ENCODE peak calls at places on chromosomes 6 and 20, in nine cellular contexts. E is hepatocyte, D is esophagus muscularis mucosa, K is cardiac muscle cell, Z is AG04450, N is dorsolateral prefrontal cortex, I is BJ, L is heart right ventricle, S is Panc1. P is an unnamed sample.

GRCh38 chr6:147099974-147100373 is 104.2 kb upstream of the STXBP5 start:
- DNase-seq in E (no peak), D (no peak), K (peak), Z (peak), N (no peak), I (peak), L (no peak), S (no peak), P (no peak)

GRCh38 chr6:78502386-78502887 is 364.9 kb upstream of the IRAK1BP1 start:
- DNase-seq in E (no peak), D (no peak), K (no peak), Z (no peak), N (no peak), I (no peak), L (no peak), S (no peak), P (no peak)

GRCh38 chr6:20213271-20213798 is 1.1 kb upstream of the MBOAT1 start:
- DNase-seq in E (no peak), D (no peak), K (no peak), Z (no peak), N (no peak), I (no peak), L (no peak), S (no peak), P (no peak)

GRCh38 chr20:47498606-47499005 is 3.1 kb upstream of the NCOA3 start:
- DNase-seq in E (no peak), D (no peak), K (no peak), Z (no peak), N (no peak), I (no peak), L (no peak), S (no peak), P (no peak)

GRCh38 chr6:52230685-52231084 is 13.6 kb downstream of the IL17F start:
- DNase-seq in E (no peak), D (no peak), K (no peak), Z (no peak), N (no peak), I (no peak), L (no peak), S (no peak), P (no peak)

GRCh38 chr20:46145646-46146045 is 27.5 kb downstream of the CD40 start:
- DNase-seq in E (no peak), D (no peak), K (no peak), Z (no peak), N (no peak), I (no peak), L (no peak), S (no peak), P (no peak)

GRCh38 chr6:51495016-51495805 is 592.2 kb downstream of the PKHD1 start:
- DNase-seq in E (no peak), D (no peak), K (no peak), Z (no peak), N (peak), I (no peak), L (no peak), S (no peak), P (no peak)

GRCh38 chr6:45423111-45423900 is 45.6 kb upstream of the SUPT3H start:
- DNase-seq in E (peak), D (no peak), K (peak), Z (no peak), N (no peak), I (no peak), L (peak), S (no peak), P (no peak)

GRCh38 chr6:148177589-148178233 is 164.9 kb upstream of the SASH1 start:
- DNase-seq in E (peak), D (no peak), K (peak), Z (peak), N (peak), I (no peak), L (peak), S (no peak), P (no peak)

GRCh38 chr20:35821807-35822242 is 50.0 kb downstream of the PHF20 start:
- DNase-seq in E (no peak), D (no peak), K (peak), Z (no peak), N (no peak), I (no peak), L (no peak), S (no peak), P (peak)

GRCh38 chr6:56659721-56660373 is 17.2 kb upstream of the DST start:
- DNase-seq in E (no peak), D (no peak), K (no peak), Z (no peak), N (peak), I (no peak), L (no peak), S (no peak), P (no peak)

GRCh38 chr6:78577585-78577984 is 289.8 kb upstream of the IRAK1BP1 start:
- DNase-seq in E (no peak), D (no peak), K (no peak), Z (no peak), N (no peak), I (no peak), L (no peak), S (no peak), P (no peak)

GRCh38 chr6:13924949-13925881 is at the start of gene RNF182:
- DNase-seq in E (no peak), D (no peak), K (no peak), Z (no peak), N (no peak), I (no peak), L (no peak), S (no peak), P (no peak)

GRCh38 chr6:24864345-24864744 is 65.6 kb upstream of the ARMH2 start:
- DNase-seq in E (no peak), D (no peak), K (peak), Z (peak), N (no peak), I (no peak), L (no peak), S (no peak), P (no peak)

GRCh38 chr20:56957737-56958553 is 308.5 kb downstream of the BMP7 start:
- DNase-seq in E (peak), D (no peak), K (no peak), Z (no peak), N (no peak), I (no peak), L (no peak), S (no peak), P (no peak)

GRCh38 chr20:48098866-48099265 is 313.6 kb upstream of the SULF2 start:
- DNase-seq in E (no peak), D (no peak), K (peak), Z (no peak), N (no peak), I (no peak), L (no peak), S (no peak), P (no peak)

GRCh38 chr20:19524691-19525090 is 233.4 kb upstream of the RIN2 start:
- DNase-seq in E (no peak), D (no peak), K (no peak), Z (no peak), N (no peak), I (no peak), L (no peak), S (no peak), P (no peak)

GRCh38 chr6:12026833-12027232 is 14.7 kb downstream of the HIVEP1 start:
- DNase-seq in E (no peak), D (no peak), K (no peak), Z (no peak), N (no peak), I (no peak), L (no peak), S (no peak), P (no peak)

GRCh38 chr6:34358389-34358906 is 34.0 kb downstream of the NUDT3 start:
- DNase-seq in E (peak), D (no peak), K (peak), Z (no peak), N (no peak), I (no peak), L (no peak), S (no peak), P (peak)

GRCh38 chr6:121055572-121056163 is 278.6 kb downstream of the TBC1D32 start:
- DNase-seq in E (peak), D (no peak), K (peak), Z (peak), N (no peak), I (peak), L (no peak), S (peak), P (peak)

GRCh38 chr6:5468586-5468985 is 207.3 kb downstream of the FARS2 start:
- DNase-seq in E (no peak), D (no peak), K (peak), Z (no peak), N (no peak), I (no peak), L (no peak), S (no peak), P (no peak)

GRCh38 chr6:5469101-5469846 is 208.0 kb downstream of the FARS2 start:
- DNase-seq in E (no peak), D (no peak), K (peak), Z (no peak), N (no peak), I (no peak), L (no peak), S (no peak), P (no peak)

GRCh38 chr6:5471044-5471443 is 209.7 kb downstream of the FARS2 start:
- DNase-seq in E (peak), D (no peak), K (peak), Z (peak), N (peak), I (no peak), L (peak), S (peak), P (peak)

GRCh38 chr6:5472583-5472982 is 211.3 kb downstream of the FARS2 start:
- DNase-seq in E (no peak), D (no peak), K (no peak), Z (no peak), N (no peak), I (no peak), L (no peak), S (no peak), P (no peak)

DNA sequence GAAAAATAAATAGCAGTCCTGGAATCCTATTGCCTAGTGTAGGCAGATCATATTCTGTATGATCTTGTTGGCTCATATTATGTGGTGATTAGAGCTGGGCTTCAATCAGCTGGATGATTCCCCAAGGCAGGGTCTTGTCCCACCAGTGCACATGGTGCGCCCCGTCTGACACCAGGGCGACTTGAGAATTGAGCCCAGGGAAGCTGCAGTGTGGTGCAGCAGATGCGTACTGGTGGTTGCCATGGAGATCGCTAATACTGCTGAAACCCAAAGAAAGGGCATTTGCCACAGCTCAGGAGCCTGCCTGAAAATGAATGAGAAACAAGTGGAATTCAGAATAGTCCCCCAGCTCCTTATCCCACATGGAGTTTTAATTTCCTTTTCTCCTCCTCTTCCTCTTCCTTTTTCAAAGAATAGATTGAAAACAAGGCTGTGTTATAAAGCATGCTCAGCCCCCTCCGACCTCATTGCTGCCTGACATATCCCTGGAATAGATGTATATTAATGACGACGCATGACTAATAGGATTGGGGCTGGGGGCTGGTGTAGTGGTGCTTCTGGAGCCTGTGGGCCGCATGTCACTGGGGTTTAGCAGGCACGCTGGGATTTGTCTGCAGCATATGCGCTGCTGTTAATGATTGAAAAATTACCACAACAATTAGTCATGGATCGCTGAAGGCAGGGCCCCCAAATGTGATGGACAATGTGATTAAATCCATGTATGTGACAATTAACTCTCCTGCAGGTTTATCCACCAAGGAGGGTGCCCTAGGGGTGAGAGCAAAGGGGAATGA is 210.5 kb downstream of the FARS2 start:
- DNase-seq in E (no peak), D (no peak), K (no peak), Z (no peak), N (no peak), I (no peak), L (no peak), S (no peak), P (no peak)
- TF ChIP-seq CTCF in E (no peak), D (no peak), K (no peak), Z (no peak), N (no peak), I (no peak), L (no peak), S (no peak), P (no peak)

GRCh38 chr6:31680226-31680840 is 534 bp downstream of the LY6G5C start:
- DNase-seq in E (no peak), D (no peak), K (no peak), Z (no peak), N (no peak), I (no peak), L (no peak), S (no peak), P (no peak)
- H3K4me3 ChIP-seq in E (no peak), D (peak), K (no peak), Z (peak), N (peak), I (no peak), L (peak), S (no peak), P (no peak)

DNA sequence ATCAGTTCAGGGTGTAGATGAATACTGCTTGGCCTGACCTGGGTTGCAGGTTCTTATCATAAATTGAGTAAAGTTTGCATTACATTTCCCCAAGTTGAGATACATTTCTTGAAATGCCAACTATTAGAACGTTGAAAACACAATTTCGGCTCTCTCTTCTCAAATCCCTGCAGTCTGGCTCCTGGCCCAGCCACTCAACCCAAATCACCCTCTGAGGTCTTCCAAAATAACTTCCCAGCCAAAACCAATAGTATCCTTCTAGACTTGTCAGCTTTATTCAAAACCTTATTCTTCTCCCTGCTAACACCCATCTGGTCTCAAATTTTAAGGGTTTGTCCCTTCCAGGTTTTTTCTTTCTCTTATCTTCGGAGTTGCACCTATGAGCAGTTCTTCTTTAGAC is 263.6 kb downstream of the EYA4 start:
- DNase-seq in E (no peak), D (no peak), K (peak), Z (no peak), N (no peak), I (no peak), L (peak), S (no peak), P (no peak)
- TF ChIP-seq CTCF in E (no peak), D (no peak), K (no peak), Z (no peak), N (no peak), I (no peak), L (no peak), S (no peak), P (no peak)

GRCh38 chr6:128478230-128479047 is 42.0 kb downstream of the PTPRK start:
- DNase-seq in E (no peak), D (no peak), K (no peak), Z (no peak), N (no peak), I (no peak), L (no peak), S (no peak), P (no peak)
- H3K4me3 ChIP-seq in E (peak), D (peak), K (no peak), Z (no peak), N (no peak), I (no peak), L (peak), S (no peak), P (no peak)

GRCh38 chr20:2914160-2914559 is 40.9 kb downstream of the PTPRA start:
- DNase-seq in E (peak), D (no peak), K (peak), Z (no peak), N (no peak), I (no peak), L (no peak), S (no peak), P (no peak)
- TF ChIP-seq CTCF in E (peak), D (no peak), K (peak), Z (no peak), N (peak), I (no peak), L (no peak), S (peak), P (no peak)